ENCODE peak calls at places on chromosomes 2 and 18, in ten cellular contexts. U, O, P, E, J, N, W, I, Y and K are unnamed samples.

GRCh38 chr2:28869494-28870145 is 489 bp downstream of the TRMT61B start:
- DNase-seq in U (no peak), O (no peak), P (peak; percentile 7), E (no peak), J (no peak), N (no peak), W (no peak), I (no peak), Y (no peak), K (no peak)

GRCh38 chr2:45851576-45852304 is 200.3 kb downstream of the PRKCE start:
- DNase-seq in U (peak; percentile 78), O (peak; percentile 56), P (no peak), E (peak; percentile 25), J (no peak), N (peak; percentile 50), W (peak; percentile 82), I (no peak), Y (no peak), K (no peak)

GRCh38 chr18:8703181-8703638 is 2.1 kb upstream of the MTCL1 start:
- DNase-seq in U (no peak), O (no peak), P (no peak), E (peak; percentile 28), J (no peak), N (peak; percentile 22), W (no peak), I (no peak), Y (no peak), K (no peak)

GRCh38 chr18:58315041-58315440 is 271.0 kb downstream of the NEDD4L start:
- DNase-seq in U (no peak), O (no peak), P (no peak), E (no peak), J (no peak), N (no peak), W (peak; percentile 31), I (no peak), Y (no peak), K (no peak)

GRCh38 chr2:138689705-138690104 is 90.5 kb downstream of the NXPH2 start:
- DNase-seq in U (no peak), O (no peak), P (no peak), E (no peak), J (no peak), N (peak; percentile 55), W (no peak), I (no peak), Y (no peak), K (no peak)

GRCh38 chr2:230160112-230160660 is 59.6 kb downstream of the SP110 start:
- DNase-seq in U (peak; percentile 41), O (peak; percentile 62), P (peak; percentile 33), E (peak; percentile 54), J (peak; percentile 7), N (peak; percentile 79), W (peak; percentile 54), I (peak; percentile 35), Y (no peak), K (peak; percentile 9)

GRCh38 chr2:33518929-33519328 is 42.5 kb downstream of the RASGRP3 start:
- DNase-seq in U (no peak), O (peak; percentile 4), P (no peak), E (no peak), J (no peak), N (no peak), W (peak; percentile 72), I (no peak), Y (no peak), K (no peak)

GRCh38 chr2:173966274-173967098 is 1.3 kb upstream of the SP3 start:
- DNase-seq in U (no peak), O (no peak), P (no peak), E (peak; percentile 39), J (no peak), N (no peak), W (no peak), I (no peak), Y (no peak), K (no peak)

GRCh38 chr2:117523842-117524241 is 290.6 kb upstream of the DDX18 start:
- DNase-seq in U (no peak), O (no peak), P (no peak), E (no peak), J (no peak), N (no peak), W (no peak), I (no peak), Y (no peak), K (no peak)

GRCh38 chr2:65377556-65378307 is 54.7 kb downstream of the SPRED2 start:
- DNase-seq in U (peak; percentile 87), O (peak; percentile 81), P (no peak), E (peak; percentile 51), J (no peak), N (peak; percentile 95), W (peak; percentile 77), I (no peak), Y (no peak), K (no peak)

GRCh38 chr2:159202568-159203071 is 83.9 kb downstream of the WDSUB1 start:
- DNase-seq in U (peak; percentile 96), O (peak; percentile 97), P (no peak), E (no peak), J (no peak), N (no peak), W (peak; percentile 99), I (no peak), Y (no peak), K (no peak)

GRCh38 chr2:234950730-234951385 is 959 bp upstream of the SH3BP4 start:
- DNase-seq in U (peak; percentile 61), O (peak; percentile 43), P (no peak), E (no peak), J (no peak), N (no peak), W (peak; percentile 55), I (no peak), Y (no peak), K (no peak)

GRCh38 chr18:22475426-22476100 is 57.8 kb upstream of the CTAGE1 start:
- DNase-seq in U (no peak), O (no peak), P (no peak), E (no peak), J (no peak), N (no peak), W (no peak), I (no peak), Y (no peak), K (no peak)

GRCh38 chr2:179132076-179132475 is 82.1 kb upstream of the CCDC141 start:
- DNase-seq in U (no peak), O (no peak), P (no peak), E (no peak), J (no peak), N (no peak), W (peak; percentile 10), I (no peak), Y (no peak), K (no peak)

GRCh38 chr18:48711651-48712486 is 173.0 kb downstream of the CTIF start:
- DNase-seq in U (peak; percentile 27), O (peak; percentile 55), P (no peak), E (peak; percentile 27), J (peak; percentile 28), N (peak; percentile 39), W (peak; percentile 60), I (peak; percentile 18), Y (no peak), K (no peak)

GRCh38 chr2:147846382-147847081 is 1.7 kb downstream of the ACVR2A start:
- DNase-seq in U (no peak), O (peak; percentile 5), P (no peak), E (no peak), J (no peak), N (no peak), W (no peak), I (no peak), Y (no peak), K (no peak)

GRCh38 chr2:25617948-25618646 is 55.3 kb downstream of the DTNB start:
- DNase-seq in U (peak; percentile 83), O (peak; percentile 83), P (no peak), E (peak; percentile 20), J (no peak), N (no peak), W (peak; percentile 87), I (no peak), Y (no peak), K (no peak)

GRCh38 chr2:101625387-101625786 is 72.1 kb upstream of the MAP4K4 start:
- DNase-seq in U (no peak), O (no peak), P (no peak), E (peak; percentile 39), J (no peak), N (peak; percentile 45), W (no peak), I (peak; percentile 28), Y (no peak), K (no peak)

GRCh38 chr18:79640064-79640672 is 39.4 kb upstream of the CTDP1 start:
- DNase-seq in U (no peak), O (no peak), P (no peak), E (no peak), J (no peak), N (no peak), W (no peak), I (no peak), Y (no peak), K (no peak)

GRCh38 chr2:102848366-102848839 is 86.6 kb downstream of the TMEM182 start:
- DNase-seq in U (peak; percentile 91), O (peak; percentile 75), P (no peak), E (peak; percentile 86), J (peak; percentile 68), N (peak; percentile 89), W (peak; percentile 50), I (no peak), Y (no peak), K (no peak)

GRCh38 chr2:65919579-65920188 is 487.3 kb upstream of the SPRED2 start:
- DNase-seq in U (no peak), O (no peak), P (no peak), E (no peak), J (no peak), N (no peak), W (no peak), I (no peak), Y (no peak), K (no peak)

GRCh38 chr2:101063753-101064502 is 61.8 kb downstream of the RPL31 start:
- DNase-seq in U (peak; percentile 39), O (peak; percentile 66), P (no peak), E (no peak), J (no peak), N (no peak), W (peak; percentile 71), I (no peak), Y (no peak), K (no peak)

GRCh38 chr18:48036641-48037421 is 106.4 kb upstream of the SMAD2 start:
- DNase-seq in U (peak; percentile 6), O (peak; percentile 28), P (no peak), E (no peak), J (no peak), N (no peak), W (no peak), I (no peak), Y (no peak), K (no peak)

GRCh38 chr18:45739268-45739667 is 15.3 kb downstream of the SLC14A1 start:
- DNase-seq in U (no peak), O (no peak), P (no peak), E (no peak), J (no peak), N (no peak), W (no peak), I (no peak), Y (no peak), K (no peak)

GRCh38 chr2:60938301-60938700 is 56.9 kb downstream of the REL start:
- DNase-seq in U (no peak), O (no peak), P (no peak), E (no peak), J (no peak), N (no peak), W (no peak), I (no peak), Y (no peak), K (no peak)

GRCh38 chr2:128420776-128421175 is 102.1 kb upstream of the HS6ST1 start:
- DNase-seq in U (no peak), O (no peak), P (no peak), E (no peak), J (no peak), N (no peak), W (no peak), I (no peak), Y (no peak), K (no peak)

GRCh38 chr18:9578306-9578705 is 36.1 kb downstream of the PPP4R1 start:
- DNase-seq in U (peak; percentile 2), O (peak; percentile 14), P (no peak), E (no peak), J (no peak), N (no peak), W (peak; percentile 31), I (no peak), Y (no peak), K (no peak)

GRCh38 chr2:238887616-238888015 is 39.7 kb downstream of the TWIST2 start:
- DNase-seq in U (no peak), O (no peak), P (no peak), E (no peak), J (no peak), N (no peak), W (no peak), I (no peak), Y (no peak), K (no peak)